ENCODE peak calls at places on chromosomes 12 and 14, in eight cellular contexts. U is HCEC 1CT; X is HT-29; O is stimulated activated CD8-positive, alpha-beta memory T cell treated with anti-CD3 and anti-CD28 coated beads, Interleukin-7, amount 100 ng/mL, for 1 hour; E is NCI-H82; R is retinal pigment epithelial cell; A is H54; G is ELR. L is an unnamed sample.

GRCh38 chr12:19885092-19885813 is 446.0 kb downstream of the AEBP2 start:
- DNase-seq in U (no peak), O (no peak), G (no peak), E (no peak), R (no peak), X (no peak), A (no peak), L (no peak)

GRCh38 chr14:24818054-24818822 is 184.2 kb upstream of the GZMB start:
- DNase-seq in G (no peak), U (no peak), O (no peak), E (no peak), R (no peak), A (no peak), X (peak; percentile 62), L (peak; percentile 56)

GRCh38 chr12:20696181-20696580 is 1.0 kb downstream of the SLCO1C1 start:
- DNase-seq in U (no peak), A (no peak), R (no peak), O (no peak), E (no peak), X (no peak), G (no peak), L (no peak)

GRCh38 chr14:26938054-26938453 is 340.2 kb upstream of the NOVA1 start:
- DNase-seq in X (no peak), R (no peak), U (no peak), A (no peak), G (no peak), O (no peak), E (no peak), L (no peak)

GRCh38 chr14:75702606-75703261 is 41.7 kb downstream of the TTLL5 start:
- DNase-seq in X (no peak), E (no peak), U (no peak), R (peak; percentile 36), G (no peak), A (no peak), O (no peak), L (no peak)

GRCh38 chr12:106211973-106212372 is 35.8 kb downstream of the CKAP4 start:
- DNase-seq in R (no peak), X (peak; percentile 19), A (no peak), E (no peak), U (no peak), G (no peak), O (no peak), L (no peak)

GRCh38 chr12:27703720-27704452 is 6.7 kb upstream of the MRPS35 start:
- DNase-seq in R (peak; percentile 50), A (peak; percentile 36), X (peak; percentile 94), O (peak; percentile 30), U (peak; percentile 70), G (peak; percentile 87), E (peak; percentile 89), L (peak; percentile 61)

GRCh38 chr12:97308576-97309198 is 153.9 kb upstream of the RMST start:
- DNase-seq in X (peak; percentile 61), G (peak; percentile 43), R (no peak), O (no peak), U (peak; percentile 3), E (peak; percentile 77), A (no peak), L (peak; percentile 23)

L was measured in epithelial cell of proximal tubule.